ENCODE peak calls at places on chromosomes 12 and 14, in four cellular contexts. U, I, S and A are unnamed samples.

GRCh38 chr14:55721353-55721752 is 141.3 kb downstream of the KTN1 start:
- DNase-seq in I (peak), U (peak), S (no peak), A (no peak)

GRCh38 chr12:41188058-41188840 is at the start of gene PDZRN4:
- DNase-seq in I (no peak), S (no peak), U (peak), A (no peak)

GRCh38 chr12:3205742-3206519 is 128.8 kb downstream of the TSPAN9 start:
- DNase-seq in S (no peak), I (no peak), U (peak), A (peak)

GRCh38 chr14:105315941-105316562 is 1.5 kb downstream of the PACS2 start:
- DNase-seq in U (no peak), I (no peak), S (no peak), A (no peak)

GRCh38 chr12:56087220-56087619 is 7.3 kb downstream of the ERBB3 start:
- DNase-seq in U (no peak), S (peak), I (no peak), A (peak)

GRCh38 chr12:124684971-124685688 is 117.7 kb upstream of the NCOR2 start:
- DNase-seq in S (no peak), U (no peak), I (no peak), A (peak)

GRCh38 chr12:27733052-27733656 is 22.5 kb downstream of the MRPS35 start:
- DNase-seq in S (no peak), I (no peak), U (peak), A (no peak)

GRCh38 chr12:77925536-77926108 is 94.9 kb downstream of the NAV3 start:
- DNase-seq in U (peak), I (peak), S (peak), A (peak)

GRCh38 chr12:132657004-132657727 is 30.0 kb downstream of the POLE start:
- DNase-seq in S (no peak), U (no peak), I (no peak), A (no peak)

GRCh38 chr14:55884819-55885218 is 233.4 kb upstream of the PELI2 start:
- DNase-seq in S (no peak), U (no peak), I (no peak), A (no peak)

GRCh38 chr14:81727243-81727642 is 193.6 kb upstream of the SEL1L start:
- DNase-seq in I (no peak), U (no peak), S (peak), A (no peak)

GRCh38 chr14:104726600-104727451 is 2.8 kb downstream of the ADSS1 start:
- DNase-seq in S (no peak), I (no peak), U (no peak), A (no peak)

GRCh38 chr12:18074001-18074400 is 16.0 kb downstream of the RERGL start:
- DNase-seq in U (no peak), I (no peak), S (no peak), A (no peak)

GRCh38 chr14:63899953-63900352 is 47.1 kb downstream of the SYNE2 start:
- DNase-seq in I (no peak), S (no peak), U (no peak), A (no peak)

GRCh38 chr12:124811633-124812032 is 52.0 kb downstream of the SCARB1 start:
- DNase-seq in U (no peak), S (no peak), I (no peak), A (no peak)

GRCh38 chr12:75892779-75893408 is 138.7 kb downstream of the PHLDA1 start:
- DNase-seq in U (no peak), S (no peak), I (no peak), A (no peak)

GRCh38 chr12:78441737-78442453 is 422.7 kb upstream of the SYT1 start:
- DNase-seq in I (no peak), S (no peak), U (no peak), A (no peak)

GRCh38 chr12:26678697-26679660 is 154.0 kb downstream of the ITPR2 start:
- DNase-seq in S (no peak), U (peak), I (no peak), A (no peak)

GRCh38 chr12:119375619-119376018 is 41.1 kb downstream of the CCDC60 start:
- DNase-seq in U (no peak), S (no peak), I (no peak), A (no peak)

GRCh38 chr14:100084591-100084990 is 19.4 kb downstream of the EVL start:
- DNase-seq in I (no peak), U (no peak), S (no peak), A (no peak)

GRCh38 chr14:76947078-76947837 is 81.2 kb downstream of the IRF2BPL start:
- DNase-seq in U (peak), S (peak), I (peak), A (peak)

GRCh38 chr12:109757671-109758265 is 44.1 kb downstream of the FAM222A start:
- DNase-seq in I (no peak), S (peak), U (no peak), A (no peak)

GRCh38 chr14:54976316-54976715 is 50.6 kb downstream of the WDHD1 start:
- DNase-seq in U (peak), S (no peak), I (no peak), A (no peak)

GRCh38 chr12:24948452-24948815 is 467 bp downstream of the BCAT1 start:
- DNase-seq in U (no peak), I (no peak), S (no peak), A (no peak)
- TF ChIP-seq POLR2AphosphoS5 in U (no peak), I (no peak), S (no peak), A (no peak)

GRCh38 chr12:92503029-92503931 is 199.5 kb upstream of the PLEKHG7 start:
- DNase-seq in I (no peak), U (no peak), S (no peak), A (no peak)
- TF ChIP-seq POLR2AphosphoS5 in I (no peak), U (no peak), S (no peak), A (no peak)

GRCh38 chr12:63930971-63931370 is 86.5 kb downstream of the SRGAP1 start:
- DNase-seq in U (no peak), S (no peak), I (no peak), A (no peak)
- TF ChIP-seq POLR2AphosphoS5 in U (no peak), S (no peak), I (no peak), A (no peak)

DNA sequence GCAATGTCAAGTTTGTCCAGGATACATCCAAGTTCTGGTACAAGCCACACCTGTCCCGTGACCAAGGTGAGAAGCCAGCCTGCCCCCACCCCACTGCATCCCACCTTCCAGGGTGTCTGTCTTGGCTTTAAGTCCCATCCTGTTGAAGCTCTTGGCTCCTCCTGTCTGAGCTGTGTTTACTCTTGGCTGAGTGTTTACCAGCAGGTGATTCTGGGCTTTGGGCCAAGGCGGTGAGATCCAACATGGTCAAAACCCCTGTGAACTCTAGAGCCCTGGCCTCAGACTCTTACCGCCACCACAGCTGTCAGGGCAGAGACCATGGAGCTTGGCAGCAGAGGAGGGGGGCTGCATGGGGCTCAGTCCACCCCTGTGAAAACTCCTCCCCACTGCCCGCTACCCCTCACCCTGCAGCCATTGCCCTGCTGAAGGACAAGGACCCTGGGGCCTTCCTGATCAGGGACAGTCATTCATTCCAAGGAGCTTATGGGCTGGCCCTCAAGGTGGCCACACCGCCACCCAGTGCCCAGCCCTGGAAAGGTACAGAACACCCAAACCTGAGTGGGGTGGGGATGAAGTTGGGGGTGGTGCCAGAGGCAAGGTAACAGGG is 11.6 kb downstream of the TNS2 start:
- DNase-seq in I (peak), S (peak), U (no peak), A (peak)
- TF ChIP-seq POLR2AphosphoS5 in I (peak), S (no peak), U (no peak), A (no peak)

DNA sequence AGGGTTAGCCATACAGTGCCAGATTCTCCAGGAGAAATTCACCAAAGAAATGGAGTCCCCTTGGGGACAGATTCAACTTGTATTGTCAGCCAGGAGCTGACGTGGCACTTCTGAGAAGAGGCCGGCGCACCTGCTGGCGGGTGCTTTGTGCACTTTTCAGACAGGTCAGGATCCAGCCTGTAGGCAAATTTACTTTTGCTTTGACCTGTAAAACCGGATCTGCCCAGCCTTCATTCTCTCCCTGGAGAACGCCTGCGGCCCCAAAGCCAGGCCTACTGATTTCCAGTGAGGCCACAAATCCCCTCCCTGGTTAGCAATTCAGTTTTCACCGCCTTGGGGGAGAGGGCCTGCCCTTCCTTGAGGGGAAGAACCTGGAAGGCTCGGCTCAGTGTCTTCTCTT is 17.4 kb downstream of the P2RX4 start:
- DNase-seq in S (peak), U (no peak), I (no peak), A (peak)
- TF ChIP-seq POLR2AphosphoS5 in S (no peak), U (no peak), I (no peak), A (peak)